ENCODE peak calls at places on chromosomes 11 and 22, in five cellular contexts. C is ovary; B is colonic mucosa; X is B cell; R is CD8-positive, alpha-beta T cell. M is an unnamed sample.

GRCh38 chr22:25495286-25495685 is 69.2 kb upstream of the GRK3 start:
- DNase-seq in C (no peak), B (no peak), R (no peak), X (no peak), M (no peak)

GRCh38 chr22:49664371-49664881 is 163.2 kb downstream of the BRD1 start:
- DNase-seq in R (no peak), X (peak), C (no peak), B (no peak), M (peak)

GRCh38 chr11:111723595-111723994 is 42.6 kb downstream of the PPP2R1B start:
- DNase-seq in X (no peak), B (no peak), C (no peak), R (no peak), M (no peak)

GRCh38 chr11:7546324-7546791 is 32.6 kb downstream of the PPFIBP2 start:
- DNase-seq in X (no peak), R (no peak), C (no peak), B (no peak), M (no peak)

GRCh38 chr11:117076941-117077659 is 21.1 kb downstream of the SIK3 start:
- DNase-seq in C (no peak), R (no peak), X (no peak), B (no peak), M (no peak)

GRCh38 chr11:62854013-62854824 is 14.8 kb upstream of the WDR74 start:
- DNase-seq in R (no peak), B (no peak), X (no peak), C (no peak), M (no peak)

GRCh38 chr11:34976496-34976895 is 60.1 kb downstream of the PDHX start:
- DNase-seq in X (no peak), R (no peak), C (no peak), B (no peak), M (no peak)

GRCh38 chr22:40396882-40397281 is 26.5 kb downstream of the SGSM3 start:
- DNase-seq in R (no peak), X (no peak), C (no peak), B (peak), M (no peak)

GRCh38 chr11:117096140-117096972 is 1.9 kb downstream of the SIK3 start:
- DNase-seq in B (peak), R (peak), X (peak), C (no peak), M (peak)

GRCh38 chr11:95231881-95232605 is 1.0 kb upstream of the SESN3 start:
- DNase-seq in X (peak), B (peak), R (peak), C (peak), M (peak)

GRCh38 chr22:39967996-39968968 is 8.1 kb downstream of the TMA7B start:
- DNase-seq in C (peak), B (no peak), R (no peak), X (no peak), M (no peak)

GRCh38 chr22:38236786-38237185 is 35.0 kb downstream of the MAFF start:
- DNase-seq in R (no peak), C (no peak), B (no peak), X (no peak), M (no peak)

GRCh38 chr11:131064373-131064991 is 148.2 kb upstream of the SNX19 start:
- DNase-seq in C (peak), X (no peak), B (peak), R (no peak), M (no peak)

GRCh38 chr11:109998921-109999320 is 94.3 kb upstream of the ZC3H12C start:
- DNase-seq in R (no peak), B (no peak), X (no peak), C (no peak), M (no peak)

GRCh38 chr11:120674537-120674936 is 163.0 kb downstream of the GRIK4 start:
- DNase-seq in C (no peak), B (no peak), X (no peak), R (no peak), M (no peak)

GRCh38 chr22:49057910-49058309 is 769.8 kb downstream of the BRD1 start:
- DNase-seq in B (no peak), R (no peak), X (no peak), C (no peak), M (no peak)

GRCh38 chr11:93735627-93736026 is 5.7 kb downstream of the TAF1D start:
- DNase-seq in X (no peak), B (no peak), R (no peak), C (no peak), M (no peak)

GRCh38 chr11:109264128-109264527 is 157.9 kb upstream of the C11orf87 start:
- DNase-seq in R (no peak), B (no peak), C (no peak), X (no peak), M (no peak)

GRCh38 chr11:41250408-41250807 is 209.0 kb downstream of the LRRC4C start:
- DNase-seq in X (no peak), C (no peak), R (no peak), B (no peak), M (no peak)

GRCh38 chr11:73838443-73839122 is 38.1 kb downstream of the COA4 start:
- DNase-seq in B (no peak), C (no peak), R (no peak), X (no peak), M (no peak)

GRCh38 chr11:9053631-9054030 is 37.8 kb downstream of the SCUBE2 start:
- DNase-seq in C (no peak), R (no peak), B (no peak), X (no peak), M (no peak)

DNA sequence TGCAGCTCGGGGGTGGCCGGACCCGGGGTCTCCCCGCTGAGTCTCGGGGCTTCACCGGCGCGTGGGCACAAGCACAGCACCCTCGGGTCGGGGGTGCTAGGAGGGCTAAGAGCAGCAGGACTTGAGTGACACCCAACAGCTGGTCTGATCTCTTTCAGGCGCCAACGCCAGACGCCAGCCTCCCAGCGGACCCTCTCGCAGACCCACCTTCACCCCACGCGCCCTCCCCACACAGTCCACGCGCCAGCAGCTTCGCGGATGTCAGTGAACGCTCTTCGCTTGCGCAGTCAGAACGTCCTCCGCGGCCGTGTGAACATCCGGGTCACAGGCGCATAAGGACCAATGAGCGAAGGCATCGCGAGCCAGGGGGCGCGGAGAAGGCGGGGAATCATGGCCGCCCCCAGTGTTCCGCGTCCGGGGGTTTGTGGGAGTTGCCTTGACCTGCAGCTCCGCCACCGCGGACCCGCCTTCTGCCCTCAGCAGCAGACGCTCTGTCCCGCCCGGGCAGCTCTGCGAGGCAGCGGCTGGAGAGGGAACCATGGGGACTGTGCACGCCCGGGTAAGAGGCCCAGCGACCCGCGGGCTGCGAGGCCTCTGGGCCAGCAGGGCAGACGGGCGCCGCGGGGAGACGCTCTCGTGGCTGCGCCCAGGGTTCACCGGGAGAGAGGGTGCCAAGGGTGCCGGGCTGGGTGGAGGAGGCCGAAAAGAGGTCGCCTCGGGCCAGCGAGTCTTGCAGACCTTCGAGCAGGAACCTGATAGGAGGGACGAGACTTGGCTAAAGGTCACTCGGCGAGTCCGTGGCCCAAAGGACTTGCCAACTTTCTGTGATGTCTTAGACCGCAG is at the start of gene SAMM50:
- DNase-seq in C (peak), X (peak), B (peak), R (peak), M (peak)
- TF ChIP-seq CTCF in C (no peak), X (no peak), B (no peak), R (no peak), M (no peak)

GRCh38 chr22:42369250-42370041 is 62.8 kb downstream of the NFAM1 start:
- DNase-seq in X (peak), R (peak), B (peak), C (peak), M (peak)
- TF ChIP-seq CTCF in X (no peak), R (no peak), B (no peak), C (no peak), M (no peak)

GRCh38 chr11:44095506-44096359 is at the start of gene EXT2:
- DNase-seq in R (peak), X (peak), C (peak), B (peak), M (peak)
- TF ChIP-seq CTCF in R (peak), X (peak), C (peak), B (peak), M (peak)

GRCh38 chr22:36331912-36332622 is 55.7 kb downstream of the MYH9 start:
- DNase-seq in C (peak), R (peak), B (peak), X (peak), M (peak)
- TF ChIP-seq CTCF in C (no peak), R (no peak), B (no peak), X (no peak), M (no peak)

DNA sequence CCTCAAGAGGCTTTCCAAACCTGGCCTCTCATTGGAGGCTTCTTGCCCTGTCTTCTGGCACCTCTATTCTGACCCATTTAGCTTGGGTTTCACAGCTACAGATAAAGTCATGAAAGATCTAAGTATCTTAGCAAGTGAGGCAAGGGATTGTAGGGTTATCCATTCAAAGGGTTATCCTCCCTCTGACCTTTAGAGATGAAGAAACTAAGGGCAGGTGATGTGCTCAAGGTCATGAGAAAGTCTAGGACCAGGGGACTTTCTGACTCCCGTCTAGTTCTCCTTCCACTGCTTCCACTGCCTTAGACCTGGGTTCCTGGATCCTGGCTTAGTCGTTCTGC is 7.2 kb downstream of the PHOX2A start:
- DNase-seq in C (no peak), R (no peak), X (no peak), B (peak), M (no peak)
- TF ChIP-seq CTCF in C (no peak), R (no peak), X (no peak), B (no peak), M (no peak)

GRCh38 chr11:45021692-45022130 is 71.0 kb upstream of the TP53I11 start:
- DNase-seq in R (no peak), X (no peak), C (peak), B (peak), M (no peak)

GRCh38 chr11:45023065-45023365 is 72.3 kb upstream of the TP53I11 start:
- DNase-seq in R (no peak), B (no peak), X (no peak), C (no peak), M (no peak)

GRCh38 chr11:45021001-45021400 is 70.3 kb upstream of the TP53I11 start:
- DNase-seq in C (no peak), X (no peak), R (no peak), B (no peak), M (no peak)

GRCh38 chr11:45022294-45023064 is 71.8 kb upstream of the TP53I11 start:
- DNase-seq in X (no peak), R (no peak), C (no peak), B (no peak), M (no peak)

GRCh38 chr11:45017329-45017728 is 66.6 kb upstream of the TP53I11 start:
- DNase-seq in X (no peak), B (no peak), R (no peak), C (no peak), M (no peak)
- TF ChIP-seq CTCF in X (no peak), B (no peak), R (no peak), C (no peak), M (no peak)

GRCh38 chr11:101584129-101584515 is 315 bp upstream of the TRPC6 start:
- DNase-seq in B (no peak), X (no peak), C (no peak), R (no peak), M (no peak)
- TF ChIP-seq CTCF in B (no peak), X (no peak), C (no peak), R (no peak), M (no peak)

DNA sequence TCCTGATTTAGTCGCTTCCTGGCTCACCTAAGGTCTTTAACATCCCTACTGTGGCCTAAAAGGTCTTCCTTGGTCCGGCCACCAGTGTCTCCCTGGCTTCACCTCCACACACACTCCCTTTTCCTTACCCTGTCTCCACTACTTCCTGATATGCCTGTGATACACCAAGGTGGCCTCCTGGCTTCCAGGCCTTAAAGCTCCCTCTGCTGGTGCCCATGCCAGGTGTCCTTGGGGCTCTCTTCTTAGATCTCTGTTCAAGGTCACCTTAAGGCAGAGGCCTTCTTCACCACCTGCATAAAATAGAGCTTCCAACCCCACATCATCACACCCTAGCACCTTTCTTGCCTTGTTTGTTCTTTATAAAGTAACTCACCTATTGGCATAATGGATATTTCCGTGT is 787.7 kb downstream of the NTM start:
- DNase-seq in R (no peak), B (no peak), C (no peak), X (no peak), M (no peak)
- TF ChIP-seq CTCF in R (no peak), B (no peak), C (no peak), X (no peak), M (no peak)

GRCh38 chr22:19727310-19728150 is 4.2 kb downstream of the GP1BB start:
- DNase-seq in R (no peak), C (no peak), X (no peak), B (no peak), M (no peak)
- TF ChIP-seq CTCF in R (no peak), C (no peak), X (no peak), B (no peak), M (no peak)

GRCh38 chr11:11667056-11667455 is 45.3 kb upstream of the GALNT18 start:
- DNase-seq in B (no peak), C (no peak), R (no peak), X (no peak), M (no peak)
- TF ChIP-seq CTCF in B (no peak), C (no peak), R (no peak), X (no peak), M (no peak)